ENCODE peak calls at places on chromosome 9, in nine cellular contexts. E, O, B, D, U, W, R, J and M are unnamed samples.

GRCh38 chr9:16688814-16689213 is 181.7 kb downstream of the BNC2 start:
- DNase-seq in B (no peak), R (no peak), W (no peak), J (no peak), D (peak), O (no peak), U (no peak), E (no peak), M (peak)

GRCh38 chr9:89843591-89843990 is 238.8 kb downstream of the GADD45G start:
- DNase-seq in W (peak), U (no peak), E (no peak), J (no peak), R (no peak), O (no peak), B (peak), D (no peak), M (no peak)

GRCh38 chr9:68808481-68808880 is 103.4 kb downstream of the PIP5K1B start:
- DNase-seq in W (no peak), O (no peak), U (no peak), B (no peak), E (no peak), D (no peak), R (no peak), J (no peak), M (no peak)

GRCh38 chr9:138099803-138100598 is 222.4 kb downstream of the CACNA1B start:
- DNase-seq in J (no peak), W (no peak), D (no peak), B (peak), O (peak), E (no peak), U (no peak), R (peak), M (no peak)

GRCh38 chr9:9521033-9521779 is 1091.6 kb downstream of the PTPRD start:
- DNase-seq in R (no peak), E (no peak), B (no peak), W (no peak), O (no peak), J (no peak), U (no peak), D (no peak), M (no peak)

GRCh38 chr9:93267681-93268505 is 84.0 kb downstream of the WNK2 start:
- DNase-seq in W (peak), E (no peak), O (no peak), D (no peak), B (no peak), J (no peak), R (peak), U (peak), M (no peak)

GRCh38 chr9:108049026-108049591 is 559.5 kb upstream of the KLF4 start:
- DNase-seq in R (no peak), J (peak), E (peak), W (no peak), B (no peak), D (peak), U (no peak), O (no peak), M (peak)

GRCh38 chr9:18776836-18777820 is 255.9 kb downstream of the SAXO1 start:
- DNase-seq in W (no peak), D (no peak), J (no peak), E (no peak), R (no peak), B (no peak), O (no peak), U (no peak), M (no peak)

GRCh38 chr9:129258823-129259301 is 80.8 kb upstream of the IER5L start:
- DNase-seq in J (no peak), W (no peak), E (no peak), U (no peak), O (peak), R (peak), B (peak), D (no peak), M (no peak)

GRCh38 chr9:92047500-92047899 is 67.7 kb downstream of the SPTLC1 start:
- DNase-seq in E (no peak), U (no peak), J (no peak), D (no peak), O (no peak), B (no peak), R (no peak), W (no peak), M (no peak)

GRCh38 chr9:122988919-122989614 is 44.4 kb upstream of the GPR21 start:
- DNase-seq in W (no peak), E (no peak), B (no peak), D (no peak), O (no peak), J (no peak), R (no peak), U (no peak), M (peak)

GRCh38 chr9:107316795-107317661 is 33.9 kb downstream of the RAD23B start:
- DNase-seq in D (no peak), R (no peak), O (no peak), B (no peak), E (no peak), W (no peak), J (peak), U (no peak), M (no peak)

GRCh38 chr9:122070728-122071127 is 22.4 kb downstream of the TTLL11 start:
- DNase-seq in W (no peak), J (no peak), D (no peak), B (no peak), U (no peak), O (no peak), E (no peak), R (no peak), M (no peak)

GRCh38 chr9:24487250-24487861 is 58.3 kb downstream of the IZUMO3 start:
- DNase-seq in B (no peak), U (no peak), D (no peak), R (no peak), J (no peak), O (no peak), E (peak), W (no peak), M (peak)

GRCh38 chr9:91603940-91604339 is 180.3 kb upstream of the NFIL3 start:
- DNase-seq in R (no peak), D (no peak), W (no peak), O (no peak), U (no peak), J (no peak), E (no peak), B (no peak), M (no peak)

GRCh38 chr9:101354765-101355708 is 29.8 kb downstream of the BAAT start:
- DNase-seq in U (no peak), W (no peak), B (no peak), R (no peak), E (no peak), D (no peak), J (no peak), O (no peak), M (no peak)

GRCh38 chr9:70407081-70407503 is 7.4 kb downstream of the KLF9 start:
- DNase-seq in D (peak), W (no peak), J (peak), U (no peak), B (no peak), E (peak), O (no peak), R (no peak), M (peak)

GRCh38 chr9:137672907-137673791 is 54.3 kb downstream of the EHMT1 start:
- DNase-seq in W (peak), U (peak), B (peak), O (no peak), E (peak), D (peak), J (peak), R (no peak), M (peak)

GRCh38 chr9:99056876-99057664 is 47.8 kb upstream of the TGFBR1 start:
- DNase-seq in W (no peak), O (no peak), D (peak), R (no peak), B (no peak), J (peak), U (no peak), E (peak), M (peak)

GRCh38 chr9:76545191-76545590 is 86.2 kb downstream of the GCNT1 start:
- DNase-seq in E (no peak), B (no peak), U (no peak), R (no peak), J (no peak), W (no peak), O (no peak), D (no peak), M (no peak)

GRCh38 chr9:114174876-114175771 is 19.8 kb downstream of the COL27A1 start:
- DNase-seq in B (no peak), R (no peak), E (peak), W (peak), O (peak), J (peak), U (no peak), D (peak), M (peak)

GRCh38 chr9:124768275-124768674 is 2.8 kb downstream of the NR6A1 start:
- DNase-seq in J (no peak), B (no peak), R (no peak), W (no peak), D (no peak), E (no peak), U (no peak), O (no peak), M (no peak)
- H3K4me3 ChIP-seq in J (no peak), B (peak), R (no peak), W (no peak), D (peak), E (no peak), U (no peak), O (no peak), M (no peak)

DNA sequence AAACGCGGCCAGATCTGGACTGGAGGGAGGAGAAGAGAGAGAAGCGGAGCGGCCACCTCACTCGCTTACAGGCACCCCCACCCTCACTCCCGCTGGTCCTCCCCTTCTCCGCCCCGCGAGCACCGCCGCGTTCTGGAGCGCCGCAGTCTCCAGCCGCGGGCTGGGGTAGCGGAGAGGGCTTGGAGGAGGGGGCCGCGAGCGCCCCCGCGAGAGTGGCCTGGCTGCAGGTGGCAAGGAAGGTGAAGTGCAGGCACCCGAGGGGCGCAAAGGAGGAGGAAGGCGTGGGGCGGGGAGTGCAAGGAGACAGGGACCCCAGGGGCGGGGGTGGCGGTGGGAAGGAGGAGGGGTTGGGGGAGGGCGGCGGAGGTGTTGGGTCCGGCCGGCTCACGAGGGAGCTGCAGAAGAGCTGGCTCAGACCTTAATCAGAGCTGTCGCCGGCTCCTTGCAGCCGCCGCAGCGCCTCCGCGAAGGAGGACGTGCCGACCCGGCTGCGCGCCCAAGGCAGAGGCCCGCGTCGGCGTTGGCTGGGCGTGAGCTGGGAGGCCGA is at the start of gene DMRT3:
- DNase-seq in D (no peak), E (no peak), J (no peak), B (peak), U (no peak), O (no peak), R (no peak), W (no peak), M (no peak)
- TF ChIP-seq CTCF in D (no peak), E (no peak), J (no peak), B (peak), U (no peak), O (no peak), R (no peak), W (no peak), M (no peak)

GRCh38 chr9:37293664-37294524 is 128.6 kb upstream of the GRHPR start:
- DNase-seq in O (no peak), B (no peak), E (no peak), U (no peak), W (no peak), J (peak), D (peak), R (no peak), M (peak)

GRCh38 chr9:37290881-37291485 is 131.5 kb upstream of the GRHPR start:
- DNase-seq in J (peak), E (peak), B (no peak), R (no peak), D (peak), W (no peak), U (no peak), O (no peak), M (peak)

GRCh38 chr9:37290366-37290765 is 132.1 kb upstream of the GRHPR start:
- DNase-seq in U (no peak), B (no peak), R (no peak), O (no peak), J (no peak), D (no peak), E (no peak), W (no peak), M (no peak)

GRCh38 chr9:37295178-37295577 is 127.3 kb upstream of the GRHPR start:
- DNase-seq in D (no peak), O (no peak), J (no peak), B (no peak), E (no peak), W (no peak), R (no peak), U (no peak), M (no peak)

GRCh38 chr9:37292896-37293295 is 129.6 kb upstream of the GRHPR start:
- DNase-seq in J (no peak), W (no peak), O (no peak), E (no peak), B (no peak), U (no peak), R (no peak), D (no peak), M (no peak)
- H3K4me3 ChIP-seq in J (no peak), W (no peak), O (no peak), E (no peak), B (no peak), U (no peak), R (no peak), D (no peak), M (no peak)

GRCh38 chr9:134164879-134165278 is 515 bp upstream of the RNU6ATAC start:
- DNase-seq in O (no peak), E (no peak), J (no peak), D (no peak), U (no peak), B (no peak), W (no peak), R (no peak), M (no peak)

GRCh38 chr9:134162926-134163373 is 1.4 kb downstream of the RNU6ATAC start:
- DNase-seq in W (no peak), O (no peak), E (no peak), R (no peak), D (no peak), B (no peak), U (no peak), J (no peak), M (no peak)

GRCh38 chr9:134162212-134162775 is 2.1 kb downstream of the RNU6ATAC start:
- DNase-seq in W (no peak), B (no peak), O (no peak), D (no peak), R (no peak), J (no peak), E (no peak), U (no peak), M (no peak)

GRCh38 chr9:134161647-134162046 is 2.7 kb downstream of the RNU6ATAC start:
- DNase-seq in J (no peak), D (no peak), O (no peak), E (no peak), U (no peak), W (no peak), R (no peak), B (no peak), M (no peak)

DNA sequence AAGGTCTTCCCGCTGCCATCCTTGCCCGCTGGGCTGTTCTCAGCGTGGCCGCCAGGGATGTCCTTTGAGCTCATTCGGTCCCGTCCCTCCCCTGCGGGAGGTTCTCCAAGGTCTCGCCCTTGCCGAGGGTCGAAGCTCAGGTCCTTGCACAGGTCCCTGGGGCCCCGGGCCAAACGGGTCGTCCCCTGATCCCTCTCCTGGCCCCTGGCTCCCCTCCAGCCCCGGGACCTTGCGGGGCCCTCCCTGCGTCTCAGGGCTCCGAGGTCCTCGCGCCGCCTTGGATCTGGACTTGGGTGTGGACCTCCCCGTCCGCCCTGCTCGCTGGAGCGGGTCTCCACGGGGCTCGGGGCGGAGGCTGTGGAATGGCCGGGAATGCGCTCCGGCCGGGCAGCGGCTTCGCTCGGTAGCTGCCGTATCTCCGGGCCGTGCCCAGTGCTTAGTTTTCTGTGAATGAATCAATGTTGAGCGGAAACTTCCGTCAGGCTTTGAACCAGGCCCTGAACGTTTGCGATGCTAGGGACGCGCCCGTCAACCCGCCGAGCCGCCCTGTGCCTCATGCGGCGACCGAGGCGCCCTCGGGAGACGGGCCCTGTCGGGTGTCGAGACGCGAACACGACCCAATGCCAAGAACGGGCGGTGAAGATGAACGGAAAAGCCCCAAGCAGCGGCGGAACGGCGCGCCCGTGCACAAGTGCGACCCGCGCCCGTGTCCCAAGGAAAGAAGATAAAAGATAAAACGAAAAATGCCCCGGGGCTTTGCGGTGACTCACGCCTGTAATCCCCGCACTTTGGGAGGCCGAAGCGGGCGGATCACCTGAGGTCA is 779 bp downstream of the RNU6ATAC start:
- DNase-seq in W (peak), E (peak), U (peak), J (peak), R (peak), D (peak), B (peak), O (peak), M (peak)
- TF ChIP-seq CTCF in W (peak), E (peak), U (peak), J (peak), R (peak), D (peak), B (peak), O (no peak), M (peak)

GRCh38 chr9:1044643-1045042 is 5.5 kb upstream of the DMRT2 start:
- DNase-seq in U (peak), B (no peak), O (peak), R (no peak), W (no peak), D (peak), J (no peak), E (no peak), M (no peak)

GRCh38 chr9:1047605-1048235 is 2.4 kb upstream of the DMRT2 start:
- DNase-seq in D (no peak), B (no peak), J (peak), W (no peak), O (no peak), E (no peak), R (no peak), U (no peak), M (peak)

GRCh38 chr9:1046639-1047604 is 3.2 kb upstream of the DMRT2 start:
- DNase-seq in E (no peak), D (no peak), W (no peak), R (no peak), J (no peak), O (no peak), U (no peak), B (no peak), M (no peak)

GRCh38 chr9:1042466-1042865 is 7.7 kb upstream of the DMRT2 start:
- DNase-seq in E (no peak), J (no peak), U (no peak), R (no peak), W (no peak), B (peak), D (peak), O (no peak), M (no peak)
- H3K4me3 ChIP-seq in E (no peak), J (no peak), U (peak), R (peak), W (peak), B (peak), D (peak), O (no peak), M (no peak)

GRCh38 chr9:7862170-7862569 is 62.6 kb upstream of the DMAC1 start:
- DNase-seq in D (no peak), R (no peak), E (no peak), J (no peak), W (no peak), U (no peak), B (no peak), O (no peak), M (no peak)
- TF ChIP-seq CTCF in D (no peak), R (no peak), E (no peak), J (no peak), W (no peak), U (no peak), B (no peak), O (no peak), M (no peak)

GRCh38 chr9:979983-980382 is 3.5 kb downstream of the DMRT3 start:
- DNase-seq in J (no peak), D (no peak), R (no peak), O (no peak), B (no peak), W (no peak), U (no peak), E (no peak), M (no peak)

GRCh38 chr9:982660-983240 is 6.3 kb downstream of the DMRT3 start:
- DNase-seq in B (no peak), D (no peak), W (no peak), E (no peak), U (no peak), O (no peak), J (no peak), R (no peak), M (no peak)

GRCh38 chr9:978117-978830 is 1.8 kb downstream of the DMRT3 start:
- DNase-seq in B (no peak), O (no peak), J (no peak), E (no peak), D (no peak), W (no peak), R (no peak), U (no peak), M (no peak)

GRCh38 chr9:981491-981898 is 5.0 kb downstream of the DMRT3 start:
- DNase-seq in E (no peak), W (no peak), B (peak), R (no peak), D (no peak), J (no peak), O (no peak), U (no peak), M (no peak)

GRCh38 chr9:980621-981020 is 4.2 kb downstream of the DMRT3 start:
- DNase-seq in R (no peak), U (no peak), W (no peak), E (no peak), O (no peak), D (no peak), J (no peak), B (no peak), M (no peak)
- H3K4me3 ChIP-seq in R (no peak), U (no peak), W (no peak), E (no peak), O (no peak), D (no peak), J (no peak), B (no peak), M (no peak)